ENCODE peak calls at places on chromosomes 4 and X, in five cellular contexts. C is CD14-positive monocyte, G is neural crest cell, U is lower lobe of right lung, H is Peyer's patch. K is an unnamed sample.

GRCh38 chr4:2341911-2342652 is 76.4 kb downstream of the ZFYVE28 start:
- DNase-seq in C (no peak), G (no peak), U (peak), H (peak), K (no peak)

GRCh38 chrX:103628386-103629290 is at the start of gene TCEAL1:
- DNase-seq in C (no peak), G (peak), U (peak), H (peak), K (peak)

GRCh38 chrX:7446815-7447214 is 298.9 kb upstream of the PUDP start:
- DNase-seq in C (no peak), G (no peak), U (no peak), H (no peak), K (no peak)

GRCh38 chrX:21798677-21799219 is 40.7 kb upstream of the MBTPS2 start:
- DNase-seq in C (no peak), G (no peak), U (no peak), H (no peak), K (peak)

GRCh38 chrX:133645977-133646750 is 230.9 kb upstream of the GPC4 start:
- DNase-seq in C (peak), G (no peak), U (no peak), H (no peak), K (peak)

GRCh38 chrX:47752685-47753084 is 84.0 kb upstream of the ZNF81 start:
- DNase-seq in C (no peak), G (no peak), U (no peak), H (no peak), K (no peak)

GRCh38 chr4:5812506-5813229 is 80.2 kb downstream of the CRMP1 start:
- DNase-seq in C (no peak), G (peak), U (no peak), H (no peak), K (peak)

GRCh38 chr4:45004326-45004725 is 278.0 kb upstream of the GNPDA2 start:
- DNase-seq in C (no peak), G (no peak), U (no peak), H (no peak), K (no peak)

GRCh38 chrX:11967986-11968385 is 170.3 kb upstream of the FRMPD4 start:
- DNase-seq in C (no peak), G (no peak), U (no peak), H (no peak), K (no peak)
- TF ChIP-seq CTCF in C (no peak), G (no peak), U (no peak), H (no peak), K (no peak)

GRCh38 chrX:8672176-8672575 is 59.8 kb downstream of the ANOS1 start:
- DNase-seq in C (no peak), G (no peak), U (no peak), H (no peak), K (no peak)
- TF ChIP-seq CTCF in C (no peak), G (peak), U (no peak), H (no peak), K (no peak)

GRCh38 chrX:80181079-80181478 is 166.5 kb downstream of the TBX22 start:
- DNase-seq in C (no peak), G (no peak), U (no peak), H (no peak), K (no peak)
- TF ChIP-seq CTCF in C (no peak), G (peak), U (no peak), H (no peak), K (no peak)

DNA sequence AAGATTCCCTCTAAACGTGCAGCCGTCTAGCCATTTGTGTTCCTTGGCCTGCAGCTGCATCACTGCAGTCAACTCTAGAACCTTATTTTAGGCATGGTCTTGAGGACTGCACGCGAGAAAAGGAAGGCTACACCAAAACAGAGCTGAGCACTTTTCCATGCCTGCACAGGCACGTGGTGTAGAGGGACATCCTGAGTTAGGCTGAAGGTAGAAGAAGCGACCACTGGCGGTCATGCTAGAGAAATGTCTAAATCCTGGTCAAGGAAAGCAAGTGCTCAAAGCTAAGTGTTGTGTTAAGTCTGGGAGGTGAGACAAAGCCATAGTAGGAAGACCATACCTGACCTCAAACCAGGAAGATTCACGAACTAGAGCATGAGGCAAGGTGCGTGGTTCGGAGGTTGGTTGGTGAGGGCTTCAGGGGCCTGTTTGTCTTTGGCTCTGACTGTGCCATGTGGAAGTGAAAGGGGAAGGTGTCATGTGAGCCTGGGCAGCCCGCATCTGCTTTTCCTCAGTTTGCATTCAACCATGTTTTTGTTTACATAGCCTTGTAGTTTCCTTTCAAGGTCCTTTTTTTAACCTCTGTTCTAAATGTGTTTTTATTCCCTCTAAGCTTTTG is 203.8 kb downstream of the AASDH start:
- DNase-seq in C (no peak), G (no peak), U (no peak), H (peak), K (no peak)
- TF ChIP-seq CTCF in C (no peak), G (no peak), U (no peak), H (no peak), K (no peak)

DNA sequence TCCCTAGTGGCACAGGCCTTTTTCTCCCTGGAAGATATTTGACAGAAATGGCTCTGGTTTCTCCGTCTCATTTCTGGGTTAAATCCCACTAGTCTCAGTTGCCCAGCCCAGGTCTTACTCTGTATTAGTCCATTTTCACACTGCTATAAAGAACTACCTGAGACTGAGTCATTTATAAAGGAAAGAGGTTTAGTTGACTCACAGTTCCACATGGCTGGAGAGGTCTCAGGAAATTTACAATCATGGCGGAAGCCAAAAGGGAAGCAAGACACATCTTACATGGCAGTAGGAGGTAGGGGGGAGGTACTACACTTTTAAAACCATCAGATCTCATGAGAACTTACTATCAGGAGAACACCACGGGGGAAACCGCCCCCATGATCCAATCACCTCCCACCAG is 81.9 kb downstream of the FHDC1 start:
- DNase-seq in C (no peak), G (no peak), U (no peak), H (no peak), K (no peak)
- TF ChIP-seq CTCF in C (no peak), G (no peak), U (no peak), H (no peak), K (no peak)

GRCh38 chr4:55736605-55737183 is 82.9 kb upstream of the EXOC1L start:
- DNase-seq in C (no peak), G (no peak), U (no peak), H (no peak), K (peak)
- TF ChIP-seq CTCF in C (peak), G (peak), U (peak), H (peak), K (peak)

GRCh38 chrX:40922307-40922706 is 162.9 kb upstream of the USP9X start:
- DNase-seq in C (no peak), G (no peak), U (no peak), H (no peak), K (peak)
- TF ChIP-seq CTCF in C (no peak), G (peak), U (peak), H (no peak), K (peak)

GRCh38 chrX:19225906-19226305 is 103.6 kb upstream of the ADGRG2 start:
- DNase-seq in C (no peak), G (no peak), U (no peak), H (no peak), K (peak)
- TF ChIP-seq CTCF in C (no peak), G (no peak), U (no peak), H (no peak), K (no peak)

GRCh38 chrX:146173742-146174141 is 356.1 kb downstream of the SLITRK2 start:
- DNase-seq in C (no peak), G (no peak), U (no peak), H (no peak), K (no peak)
- TF ChIP-seq CTCF in C (no peak), G (no peak), U (no peak), H (no peak), K (no peak)

K was measured in astrocyte of the spinal cord.